ENCODE peak calls at places on chromosomes 4 and X, in four cellular contexts. B is endothelial cell, X is left ventricle myocardium inferior, L is PC-3. V is an unnamed sample.

GRCh38 chr4:2277956-2278355 is 16.0 kb upstream of the MXD4 start:
- DNase-seq in X (no peak), B (no peak), L (no peak), V (no peak)

GRCh38 chrX:57771689-57772088 is 91.6 kb upstream of the NLRP2B start:
- DNase-seq in B (no peak), X (no peak), L (peak), V (no peak)

GRCh38 chrX:2748171-2748814 is 3.5 kb upstream of the XG start:
- DNase-seq in X (no peak), L (no peak), B (no peak), V (no peak)

GRCh38 chrX:147890766-147891165 is 21.0 kb upstream of the FMR1 start:
- DNase-seq in L (no peak), X (no peak), B (no peak), V (no peak)

GRCh38 chr4:84529169-84529751 is 30.2 kb upstream of the NKX6-1 start:
- DNase-seq in L (peak), B (no peak), X (no peak), V (peak)

GRCh38 chrX:44343412-44343942 is at the start of gene EFHC2:
- DNase-seq in B (peak), X (peak), L (peak), V (no peak)

GRCh38 chrX:103656623-103657022 is 27.8 kb downstream of the TCEAL1 start:
- DNase-seq in B (no peak), L (peak), X (no peak), V (no peak)

GRCh38 chr4:153620352-153620751 is 63.7 kb upstream of the TLR2 start:
- DNase-seq in L (no peak), X (no peak), B (no peak), V (no peak)

GRCh38 chr4:144647095-144647959 is 1.4 kb downstream of the HHIP start:
- DNase-seq in B (peak), X (no peak), L (no peak), V (peak)

GRCh38 chrX:80430826-80431501 is 10.7 kb downstream of the TENT5D start:
- DNase-seq in B (no peak), L (peak), X (no peak), V (peak)

GRCh38 chr4:157888281-157888680 is 284.5 kb downstream of the GASK1B start:
- DNase-seq in L (no peak), B (no peak), X (no peak), V (no peak)

GRCh38 chrX:119573840-119574393 is 446 bp upstream of the UBE2A start:
- DNase-seq in X (peak), B (peak), L (peak), V (peak)

GRCh38 chr4:80875642-80876041 is 154.9 kb upstream of the BMP3 start:
- DNase-seq in X (no peak), B (no peak), L (no peak), V (peak)

GRCh38 chr4:69800599-69800998 is 40.2 kb upstream of the SULT1B1 start:
- DNase-seq in L (peak), B (no peak), X (no peak), V (no peak)

GRCh38 chr4:140982613-140983340 is 150.5 kb downstream of the RNF150 start:
- DNase-seq in B (no peak), L (no peak), X (no peak), V (no peak)

GRCh38 chrX:149831473-149831872 is 49.5 kb upstream of the MAGEA8 start:
- DNase-seq in X (no peak), B (no peak), L (no peak), V (no peak)

GRCh38 chrX:23742174-23742692 is 843 bp downstream of the ACOT9 start:
- DNase-seq in L (peak), X (no peak), B (no peak), V (peak)

GRCh38 chr4:90958256-90958895 is 831.2 kb downstream of the CCSER1 start:
- DNase-seq in B (no peak), L (peak), X (no peak), V (no peak)

GRCh38 chrX:17617794-17618193 is 119.5 kb upstream of the SCML1 start:
- DNase-seq in X (no peak), B (no peak), L (no peak), V (no peak)

GRCh38 chr4:108611360-108611759 is 9.0 kb upstream of the RPL34 start:
- DNase-seq in B (no peak), X (no peak), L (no peak), V (no peak)
- TF ChIP-seq CTCF in B (no peak), X (peak), L (no peak), V (no peak)

DNA sequence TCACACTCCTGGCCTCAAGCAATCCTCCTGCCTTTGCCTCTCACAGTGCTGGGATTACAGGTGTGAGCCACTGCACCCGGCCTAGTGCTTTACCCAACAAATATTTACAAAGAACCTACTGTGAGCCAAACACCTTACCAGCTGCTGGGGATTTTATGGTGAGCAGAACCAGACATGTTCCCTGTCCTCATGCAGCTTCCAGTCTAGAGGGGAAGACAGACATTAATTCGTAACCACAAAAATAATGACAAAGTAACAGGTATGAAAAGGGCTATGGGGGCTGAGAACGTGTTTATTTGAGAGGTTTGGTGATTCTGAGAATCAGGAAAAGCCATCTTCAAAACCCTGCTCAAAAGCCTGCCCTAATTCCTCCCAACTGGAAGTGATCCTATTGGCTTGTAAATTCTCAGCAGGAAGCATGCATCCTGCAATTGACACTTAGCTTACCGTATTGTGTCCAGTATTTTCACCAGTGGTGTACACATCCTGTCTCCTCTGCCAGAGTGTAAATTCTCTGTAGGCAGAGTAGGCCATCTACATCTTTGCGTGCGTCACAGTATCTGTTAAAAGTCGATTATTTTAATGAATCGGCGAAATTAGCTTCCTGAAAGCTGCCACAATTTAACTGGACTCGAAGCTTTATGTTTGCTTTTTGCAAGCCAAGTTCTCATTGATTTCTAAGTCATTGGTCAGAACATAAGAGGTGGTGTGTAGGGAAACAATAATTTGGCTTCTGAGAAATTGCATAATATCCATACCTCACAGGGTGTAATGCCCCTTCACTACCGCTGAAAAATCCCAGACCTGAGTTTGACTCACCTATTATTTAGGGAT is 67.0 kb downstream of the TMEM156 start:
- DNase-seq in L (no peak), B (no peak), X (no peak), V (no peak)
- TF ChIP-seq CTCF in L (no peak), B (no peak), X (no peak), V (no peak)

DNA sequence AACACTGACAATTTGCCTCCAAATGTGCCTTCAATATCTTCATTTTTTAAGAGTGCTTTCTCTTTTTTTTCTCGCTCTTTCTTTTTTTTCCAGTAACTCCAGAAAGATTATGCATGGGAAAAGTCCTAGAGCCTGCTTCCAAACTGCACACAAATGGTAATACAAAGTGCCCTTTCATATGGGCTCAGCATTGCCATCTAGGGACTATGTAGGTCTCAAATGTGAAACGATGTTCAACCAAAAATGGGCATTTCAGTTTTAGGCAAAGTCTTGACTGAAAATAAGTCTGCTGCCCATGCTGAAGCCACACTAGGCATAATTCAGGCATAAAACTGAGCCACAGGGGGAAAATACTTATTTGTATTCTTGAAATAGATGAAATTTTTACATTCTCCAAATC is 65.6 kb downstream of the SYNPO2 start:
- DNase-seq in X (no peak), L (peak), B (no peak), V (no peak)
- TF ChIP-seq CTCF in X (peak), L (peak), B (no peak), V (no peak)

GRCh38 chr4:14149469-14150030 is 522.0 kb upstream of the BOD1L1 start:
- DNase-seq in L (no peak), X (no peak), B (no peak), V (no peak)

DNA sequence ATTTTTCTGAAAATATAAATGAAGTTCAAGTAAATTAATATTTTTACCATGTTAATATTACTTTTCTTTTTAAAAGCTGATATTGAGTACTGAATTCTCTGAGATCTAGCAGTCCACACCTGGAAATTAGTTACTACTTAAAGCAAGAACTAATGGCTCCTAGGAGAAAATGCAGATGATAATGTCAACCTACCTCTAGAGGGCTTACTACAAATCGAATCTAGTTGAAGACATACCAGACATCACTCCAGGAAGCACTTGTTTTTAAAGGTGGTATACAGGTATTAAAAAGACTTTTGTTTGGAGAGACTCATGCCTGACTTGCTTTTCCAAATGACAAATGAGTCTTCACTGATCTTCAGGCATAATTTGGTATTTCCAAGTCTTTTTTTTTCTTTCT is 516.4 kb upstream of the BOD1L1 start:
- DNase-seq in X (no peak), B (no peak), L (peak), V (no peak)
- TF ChIP-seq CTCF in X (no peak), B (peak), L (peak), V (no peak)

GRCh38 chr4:186621959-186622553 is 66.7 kb upstream of the MTNR1A start:
- DNase-seq in X (no peak), B (no peak), L (no peak), V (no peak)
- TF ChIP-seq CTCF in X (peak), B (no peak), L (no peak), V (no peak)